ENCODE peak calls at places on chromosomes 7 and 10, in five cellular contexts. P is CD4-positive, alpha-beta T cell; R is A549; W is MCF 10A; H is tibial artery. Z is an unnamed sample.
A peak's percentile ranks its signal among the peaks of the same experiment; 100 is the strongest.

GRCh38 chr7:53835301-53835700 is 706.9 kb upstream of the VSTM2A start:
- DNase-seq in P (no peak), W (no peak), H (no peak), R (no peak), Z (no peak)

GRCh38 chr7:31500656-31501055 is 13.2 kb upstream of the ITPRID1 start:
- DNase-seq in P (no peak), H (no peak), W (no peak), R (no peak), Z (no peak)

GRCh38 chr7:116213361-116214155 is 3.2 kb downstream of the TES start:
- DNase-seq in R (no peak), W (peak; percentile 50), H (no peak), P (no peak), Z (no peak)

GRCh38 chr7:92576296-92576695 is 13.9 kb downstream of the FAM133B start:
- DNase-seq in R (no peak), P (no peak), W (no peak), H (no peak), Z (no peak)

GRCh38 chr7:43577485-43577951 is 5.4 kb upstream of the STK17A start:
- DNase-seq in H (no peak), W (peak; percentile 63), R (peak; percentile 59), P (no peak), Z (no peak)

GRCh38 chr7:135662123-135662372 is 266 bp upstream of the STMP1 start:
- DNase-seq in P (peak; percentile 7), R (no peak), W (no peak), H (no peak), Z (no peak)

GRCh38 chr7:2882111-2882510 is 38.0 kb upstream of the GNA12 start:
- DNase-seq in H (no peak), W (no peak), R (no peak), P (no peak), Z (no peak)

GRCh38 chr10:117250409-117250808 is 9.5 kb downstream of the SLC18A2 start:
- DNase-seq in H (no peak), R (no peak), W (no peak), P (no peak), Z (no peak)

GRCh38 chr10:66555061-66555460 is 370.8 kb upstream of the LRRTM3 start:
- DNase-seq in W (peak; percentile 6), R (no peak), P (no peak), H (no peak), Z (no peak)

GRCh38 chr7:83579740-83580139 is 69.2 kb downstream of the SEMA3E start:
- DNase-seq in R (no peak), W (no peak), H (no peak), P (no peak), Z (no peak)

GRCh38 chr10:78980354-78980753 is 88.4 kb upstream of the ZMIZ1 start:
- DNase-seq in H (no peak), P (no peak), R (no peak), W (no peak), Z (no peak)

GRCh38 chr7:36448781-36449379 is 59.2 kb downstream of the ANLN start:
- DNase-seq in H (no peak), P (no peak), R (no peak), W (no peak), Z (no peak)

GRCh38 chr7:14834456-14834855 is 68.1 kb downstream of the DGKB start:
- DNase-seq in P (no peak), R (no peak), H (no peak), W (no peak), Z (no peak)

GRCh38 chr7:134795231-134795630 is 15.8 kb downstream of the CALD1 start:
- DNase-seq in P (no peak), R (no peak), W (no peak), H (no peak), Z (no peak)

GRCh38 chr10:74763934-74764591 is 62.3 kb upstream of the KAT6B start:
- DNase-seq in P (no peak), R (no peak), W (no peak), H (no peak), Z (no peak)

GRCh38 chr10:74771054-74771453 is 55.3 kb upstream of the KAT6B start:
- DNase-seq in P (no peak), R (no peak), H (no peak), W (no peak), Z (no peak)

GRCh38 chr10:74765465-74765864 is 60.9 kb upstream of the KAT6B start:
- DNase-seq in R (no peak), H (no peak), W (no peak), P (no peak), Z (no peak)

GRCh38 chr10:74770400-74770799 is 56.0 kb upstream of the KAT6B start:
- DNase-seq in R (no peak), H (no peak), W (no peak), P (no peak), Z (no peak)

DNA sequence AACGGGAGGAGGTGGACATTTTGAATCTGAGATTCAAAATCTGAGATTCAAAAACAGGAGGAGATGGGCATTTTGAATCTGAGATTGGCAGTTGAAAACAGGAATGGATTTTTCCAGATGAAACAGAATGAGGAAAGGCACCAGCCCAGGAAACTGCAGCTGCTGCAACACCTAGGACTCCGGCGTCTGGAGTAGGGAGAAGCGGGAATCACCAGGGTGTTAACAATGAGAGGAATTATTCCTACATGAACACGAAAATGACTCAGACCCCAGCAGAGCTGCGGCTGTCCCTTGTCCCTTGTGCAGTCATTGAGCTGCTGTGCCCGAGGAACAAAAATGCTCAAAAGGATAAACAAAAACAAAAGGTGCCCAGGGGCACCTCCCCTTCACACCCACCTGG is 59.9 kb upstream of the KAT6B start:
- DNase-seq in H (no peak), R (no peak), W (no peak), P (no peak), Z (no peak)
- TF ChIP-seq CTCF in H (no peak), R (no peak), W (no peak), P (no peak), Z (no peak)

GRCh38 chr10:112999102-112999501 is 49.1 kb downstream of the TCF7L2 start:
- DNase-seq in R (no peak), H (no peak), W (no peak), P (no peak), Z (no peak)

GRCh38 chr10:113001599-113002448 is 51.8 kb downstream of the TCF7L2 start:
- DNase-seq in R (no peak), H (no peak), P (no peak), W (no peak), Z (no peak)

GRCh38 chr10:113000454-113000853 is 50.4 kb downstream of the TCF7L2 start:
- DNase-seq in H (no peak), W (no peak), R (no peak), P (no peak), Z (no peak)

GRCh38 chr10:113002449-113002777 is 52.4 kb downstream of the TCF7L2 start:
- DNase-seq in W (no peak), H (no peak), R (no peak), P (no peak), Z (no peak)

GRCh38 chr10:113000876-113001598 is 51.0 kb downstream of the TCF7L2 start:
- DNase-seq in R (no peak), H (no peak), W (peak; percentile 18), P (no peak), Z (no peak)
- TF ChIP-seq CTCF in R (no peak), H (peak; percentile 22), W (peak; percentile 21), P (no peak), Z (no peak)

GRCh38 chr7:143965280-143965679 is 10.6 kb downstream of the OR2F1 start:
- DNase-seq in P (no peak), W (no peak), H (no peak), R (peak; percentile 36), Z (no peak)
- TF ChIP-seq CTCF in P (no peak), W (no peak), H (no peak), R (no peak), Z (no peak)

GRCh38 chr10:91691981-91692380 is 59.1 kb upstream of the PPP1R3C start:
- DNase-seq in R (no peak), W (peak; percentile 28), P (no peak), H (no peak), Z (no peak)
- TF ChIP-seq CTCF in R (no peak), W (no peak), P (no peak), H (no peak), Z (no peak)

GRCh38 chr10:126256864-126257263 is 131.4 kb downstream of the ADAM12 start:
- DNase-seq in H (no peak), P (no peak), W (no peak), R (no peak), Z (no peak)
- TF ChIP-seq CTCF in H (no peak), P (no peak), W (no peak), R (no peak), Z (no peak)

DNA sequence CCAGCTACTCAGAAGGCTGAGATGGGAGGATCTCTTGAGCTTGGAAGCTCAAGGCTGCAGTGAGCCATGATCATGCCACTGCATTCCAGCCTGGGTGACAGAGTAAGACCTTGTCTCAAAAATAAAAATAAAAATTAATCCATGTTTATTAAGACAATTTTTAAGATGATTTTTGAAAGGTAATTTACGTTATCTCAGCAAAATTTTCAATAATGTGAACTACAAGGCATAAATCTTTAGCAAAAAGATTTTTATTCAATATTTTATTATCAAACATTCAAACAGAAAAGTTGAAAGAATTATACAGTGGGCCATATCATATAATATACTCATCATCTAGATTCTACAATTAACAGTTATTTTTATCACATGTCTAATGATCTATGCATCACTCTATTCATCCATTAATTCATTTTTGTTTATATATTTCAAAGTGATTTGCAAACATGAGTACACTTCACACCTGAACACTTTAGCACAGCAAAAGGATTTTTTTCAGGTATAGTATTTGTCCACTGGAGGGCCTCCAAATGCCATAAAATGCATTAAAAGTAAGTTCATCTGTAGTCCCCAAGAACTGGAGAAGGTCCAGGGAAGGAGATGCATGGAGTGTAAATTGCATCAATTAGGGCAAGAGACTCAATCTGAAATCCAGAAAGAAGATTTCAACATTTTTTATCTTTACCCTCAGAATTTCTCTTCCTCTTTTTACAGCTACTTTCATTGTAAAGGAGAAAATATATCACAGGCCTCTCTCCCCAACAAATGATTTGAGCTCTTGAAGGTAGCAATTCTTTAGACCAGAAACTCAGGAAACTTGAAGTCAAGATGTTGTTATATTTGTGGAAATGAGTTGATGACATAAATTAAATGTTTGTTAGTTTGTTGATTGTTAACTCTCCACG is 38.6 kb upstream of the RSBN1L start:
- DNase-seq in W (peak; percentile 65), H (no peak), R (peak; percentile 46), P (no peak), Z (no peak)
- TF ChIP-seq CTCF in W (peak; percentile 56), H (peak; percentile 36), R (peak; percentile 76), P (peak; percentile 83), Z (peak; percentile 46)

DNA sequence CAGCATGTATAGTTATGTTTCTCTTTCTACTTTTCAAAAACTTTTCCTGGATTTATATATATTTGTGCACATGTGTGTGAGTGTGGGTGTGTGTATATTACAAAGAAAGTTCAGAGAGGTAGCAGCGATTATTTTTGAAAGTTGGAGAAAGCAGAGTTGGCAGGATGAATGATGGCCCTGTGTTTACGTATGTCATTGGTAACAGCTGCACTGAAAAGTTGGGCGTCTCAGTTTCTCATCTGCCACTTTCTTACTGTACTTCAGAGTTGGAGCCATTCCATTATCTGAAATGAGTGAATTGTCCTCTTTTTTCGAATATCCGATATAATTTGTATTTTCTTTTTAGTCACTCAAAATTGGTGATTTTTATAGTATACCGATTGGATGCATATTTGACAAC is 172.2 kb downstream of the CDK14 start:
- DNase-seq in H (no peak), W (no peak), P (no peak), R (no peak), Z (no peak)
- TF ChIP-seq CTCF in H (no peak), W (no peak), P (no peak), R (no peak), Z (no peak)